ENCODE peak calls at places on chromosomes 6 and 20, in nine cellular contexts. One of them, this sample, is unnamed.

GRCh38 chr6:90088009-90088408 is 193.7 kb downstream of the GJA10 start:
- DNase-seq in HCT116: no peak
- DNase-seq in hypothalamus: no peak
- DNase-seq in germinal center: no peak
- DNase-seq in hippocampal formation: no peak
- DNase-seq in stimulated activated naive CD8-positive, alpha-beta T cell treated with anti-CD3 and anti-CD28 coated beads, Interleukin-15, Interleukin-2, amounts not matched to agents 100 U/mL and 50 U/mL, for 24 hours: no peak
- DNase-seq in dorsolateral prefrontal cortex: no peak
- DNase-seq in IMR-90: peak; percentile 86
- DNase-seq in NCI-H460: no peak
- DNase-seq in this sample: no peak

GRCh38 chr6:140857734-140858380 is 1274.9 kb upstream of the GJE1 start:
- DNase-seq in hypothalamus: no peak
- DNase-seq in hippocampal formation: peak; percentile 17
- DNase-seq in germinal center: no peak
- DNase-seq in stimulated activated naive CD8-positive, alpha-beta T cell treated with anti-CD3 and anti-CD28 coated beads, Interleukin-15, Interleukin-2, amounts not matched to agents 100 U/mL and 50 U/mL, for 24 hours: no peak
- DNase-seq in NCI-H460: peak; percentile 9
- DNase-seq in dorsolateral prefrontal cortex: no peak
- DNase-seq in IMR-90: peak; percentile 95
- DNase-seq in HCT116: peak; percentile 24
- DNase-seq in this sample: no peak

GRCh38 chr6:144284753-144285547 is at the start of gene UTRN:
- DNase-seq in germinal center: peak; percentile 56
- DNase-seq in HCT116: no peak
- DNase-seq in stimulated activated naive CD8-positive, alpha-beta T cell treated with anti-CD3 and anti-CD28 coated beads, Interleukin-15, Interleukin-2, amounts not matched to agents 100 U/mL and 50 U/mL, for 24 hours: peak; percentile 65
- DNase-seq in hypothalamus: peak; percentile 53
- DNase-seq in hippocampal formation: no peak
- DNase-seq in dorsolateral prefrontal cortex: peak; percentile 38
- DNase-seq in NCI-H460: peak; percentile 56
- DNase-seq in IMR-90: peak; percentile 79
- DNase-seq in this sample: no peak

GRCh38 chr6:11855743-11856142 is 77.1 kb upstream of the ADTRP start:
- DNase-seq in stimulated activated naive CD8-positive, alpha-beta T cell treated with anti-CD3 and anti-CD28 coated beads, Interleukin-15, Interleukin-2, amounts not matched to agents 100 U/mL and 50 U/mL, for 24 hours: no peak
- DNase-seq in HCT116: no peak
- DNase-seq in hypothalamus: no peak
- DNase-seq in hippocampal formation: no peak
- DNase-seq in dorsolateral prefrontal cortex: no peak
- DNase-seq in germinal center: no peak
- DNase-seq in IMR-90: no peak
- DNase-seq in NCI-H460: no peak
- DNase-seq in this sample: no peak

GRCh38 chr20:9072741-9073310 is 3.9 kb downstream of the PLCB4 start:
- DNase-seq in stimulated activated naive CD8-positive, alpha-beta T cell treated with anti-CD3 and anti-CD28 coated beads, Interleukin-15, Interleukin-2, amounts not matched to agents 100 U/mL and 50 U/mL, for 24 hours: no peak
- DNase-seq in hypothalamus: no peak
- DNase-seq in hippocampal formation: no peak
- DNase-seq in NCI-H460: no peak
- DNase-seq in dorsolateral prefrontal cortex: no peak
- DNase-seq in germinal center: no peak
- DNase-seq in IMR-90: no peak
- DNase-seq in HCT116: no peak
- DNase-seq in this sample: no peak

GRCh38 chr20:31630187-31630790 is 7.4 kb upstream of the COX4I2 start:
- DNase-seq in stimulated activated naive CD8-positive, alpha-beta T cell treated with anti-CD3 and anti-CD28 coated beads, Interleukin-15, Interleukin-2, amounts not matched to agents 100 U/mL and 50 U/mL, for 24 hours: no peak
- DNase-seq in NCI-H460: no peak
- DNase-seq in hippocampal formation: no peak
- DNase-seq in IMR-90: no peak
- DNase-seq in germinal center: no peak
- DNase-seq in dorsolateral prefrontal cortex: no peak
- DNase-seq in HCT116: no peak
- DNase-seq in hypothalamus: no peak
- DNase-seq in this sample: no peak

GRCh38 chr6:37473364-37474095 is 26.2 kb downstream of the CCDC167 start:
- DNase-seq in dorsolateral prefrontal cortex: no peak
- DNase-seq in NCI-H460: no peak
- DNase-seq in germinal center: no peak
- DNase-seq in stimulated activated naive CD8-positive, alpha-beta T cell treated with anti-CD3 and anti-CD28 coated beads, Interleukin-15, Interleukin-2, amounts not matched to agents 100 U/mL and 50 U/mL, for 24 hours: no peak
- DNase-seq in hypothalamus: peak; percentile 17
- DNase-seq in HCT116: no peak
- DNase-seq in hippocampal formation: no peak
- DNase-seq in IMR-90: peak; percentile 33
- DNase-seq in this sample: no peak

GRCh38 chr6:136921521-136921935 is 573 bp upstream of the SLC35D3 start:
- DNase-seq in germinal center: peak; percentile 9
- DNase-seq in dorsolateral prefrontal cortex: no peak
- DNase-seq in hypothalamus: no peak
- DNase-seq in HCT116: no peak
- DNase-seq in NCI-H460: no peak
- DNase-seq in IMR-90: no peak
- DNase-seq in hippocampal formation: no peak
- DNase-seq in stimulated activated naive CD8-positive, alpha-beta T cell treated with anti-CD3 and anti-CD28 coated beads, Interleukin-15, Interleukin-2, amounts not matched to agents 100 U/mL and 50 U/mL, for 24 hours: no peak
- DNase-seq in this sample: no peak

GRCh38 chr20:57881466-57882405 is 171.9 kb upstream of the PMEPA1 start:
- DNase-seq in hippocampal formation: no peak
- DNase-seq in HCT116: no peak
- DNase-seq in stimulated activated naive CD8-positive, alpha-beta T cell treated with anti-CD3 and anti-CD28 coated beads, Interleukin-15, Interleukin-2, amounts not matched to agents 100 U/mL and 50 U/mL, for 24 hours: no peak
- DNase-seq in dorsolateral prefrontal cortex: no peak
- DNase-seq in germinal center: no peak
- DNase-seq in hypothalamus: no peak
- DNase-seq in NCI-H460: no peak
- DNase-seq in IMR-90: no peak
- DNase-seq in this sample: no peak

GRCh38 chr6:159110013-159110412 is 59.2 kb upstream of the FNDC1 start:
- DNase-seq in NCI-H460: peak; percentile 15
- DNase-seq in hypothalamus: no peak
- DNase-seq in HCT116: peak; percentile 57
- DNase-seq in stimulated activated naive CD8-positive, alpha-beta T cell treated with anti-CD3 and anti-CD28 coated beads, Interleukin-15, Interleukin-2, amounts not matched to agents 100 U/mL and 50 U/mL, for 24 hours: no peak
- DNase-seq in dorsolateral prefrontal cortex: no peak
- DNase-seq in hippocampal formation: no peak
- DNase-seq in IMR-90: peak; percentile 38
- DNase-seq in germinal center: no peak
- DNase-seq in this sample: no peak

GRCh38 chr20:16171180-16171579 is 402.1 kb downstream of the KIF16B start:
- DNase-seq in germinal center: no peak
- DNase-seq in IMR-90: no peak
- DNase-seq in hippocampal formation: no peak
- DNase-seq in NCI-H460: no peak
- DNase-seq in hypothalamus: no peak
- DNase-seq in HCT116: no peak
- DNase-seq in stimulated activated naive CD8-positive, alpha-beta T cell treated with anti-CD3 and anti-CD28 coated beads, Interleukin-15, Interleukin-2, amounts not matched to agents 100 U/mL and 50 U/mL, for 24 hours: no peak
- DNase-seq in dorsolateral prefrontal cortex: no peak
- DNase-seq in this sample: no peak

GRCh38 chr6:39247667-39248194 is 18.5 kb upstream of the KCNK5 start:
- DNase-seq in NCI-H460: no peak
- DNase-seq in dorsolateral prefrontal cortex: no peak
- DNase-seq in hypothalamus: no peak
- DNase-seq in IMR-90: no peak
- DNase-seq in stimulated activated naive CD8-positive, alpha-beta T cell treated with anti-CD3 and anti-CD28 coated beads, Interleukin-15, Interleukin-2, amounts not matched to agents 100 U/mL and 50 U/mL, for 24 hours: no peak
- DNase-seq in germinal center: no peak
- DNase-seq in hippocampal formation: no peak
- DNase-seq in HCT116: no peak
- DNase-seq in this sample: no peak

GRCh38 chr20:5154543-5154925 is 27.7 kb downstream of the CDS2 start:
- DNase-seq in stimulated activated naive CD8-positive, alpha-beta T cell treated with anti-CD3 and anti-CD28 coated beads, Interleukin-15, Interleukin-2, amounts not matched to agents 100 U/mL and 50 U/mL, for 24 hours: no peak
- DNase-seq in hippocampal formation: no peak
- DNase-seq in IMR-90: no peak
- DNase-seq in germinal center: no peak
- DNase-seq in dorsolateral prefrontal cortex: no peak
- DNase-seq in hypothalamus: no peak
- DNase-seq in HCT116: no peak
- DNase-seq in NCI-H460: no peak
- DNase-seq in this sample: no peak

GRCh38 chr20:23146857-23147256 is 60.7 kb upstream of the CD93 start:
- DNase-seq in HCT116: no peak
- DNase-seq in hippocampal formation: no peak
- DNase-seq in dorsolateral prefrontal cortex: no peak
- DNase-seq in germinal center: no peak
- DNase-seq in hypothalamus: no peak
- DNase-seq in IMR-90: no peak
- DNase-seq in stimulated activated naive CD8-positive, alpha-beta T cell treated with anti-CD3 and anti-CD28 coated beads, Interleukin-15, Interleukin-2, amounts not matched to agents 100 U/mL and 50 U/mL, for 24 hours: no peak
- DNase-seq in NCI-H460: no peak
- DNase-seq in this sample: no peak

GRCh38 chr20:14477125-14477524 is 139.7 kb upstream of the FLRT3 start:
- DNase-seq in NCI-H460: no peak
- DNase-seq in germinal center: no peak
- DNase-seq in stimulated activated naive CD8-positive, alpha-beta T cell treated with anti-CD3 and anti-CD28 coated beads, Interleukin-15, Interleukin-2, amounts not matched to agents 100 U/mL and 50 U/mL, for 24 hours: no peak
- DNase-seq in HCT116: no peak
- DNase-seq in hypothalamus: no peak
- DNase-seq in dorsolateral prefrontal cortex: no peak
- DNase-seq in IMR-90: peak; percentile 73
- DNase-seq in hippocampal formation: no peak
- DNase-seq in this sample: no peak

GRCh38 chr20:32062776-32063170 is 10.7 kb downstream of the HCK start:
- DNase-seq in hippocampal formation: peak; percentile 27
- DNase-seq in hypothalamus: peak; percentile 35
- DNase-seq in stimulated activated naive CD8-positive, alpha-beta T cell treated with anti-CD3 and anti-CD28 coated beads, Interleukin-15, Interleukin-2, amounts not matched to agents 100 U/mL and 50 U/mL, for 24 hours: peak; percentile 16
- DNase-seq in IMR-90: no peak
- DNase-seq in dorsolateral prefrontal cortex: no peak
- DNase-seq in HCT116: no peak
- DNase-seq in germinal center: no peak
- DNase-seq in NCI-H460: no peak
- DNase-seq in this sample: no peak

GRCh38 chr20:10469599-10469998 is 34.5 kb downstream of the SLX4IP start:
- DNase-seq in hippocampal formation: peak; percentile 82
- DNase-seq in germinal center: no peak
- DNase-seq in hypothalamus: peak; percentile 17
- DNase-seq in dorsolateral prefrontal cortex: no peak
- DNase-seq in NCI-H460: peak; percentile 71
- DNase-seq in IMR-90: peak; percentile 87
- DNase-seq in stimulated activated naive CD8-positive, alpha-beta T cell treated with anti-CD3 and anti-CD28 coated beads, Interleukin-15, Interleukin-2, amounts not matched to agents 100 U/mL and 50 U/mL, for 24 hours: no peak
- DNase-seq in HCT116: peak; percentile 46
- DNase-seq in this sample: peak; percentile 31

GRCh38 chr20:50034567-50035170 is 51.9 kb downstream of the SNAI1 start:
- DNase-seq in hippocampal formation: no peak
- DNase-seq in dorsolateral prefrontal cortex: no peak
- DNase-seq in hypothalamus: no peak
- DNase-seq in NCI-H460: no peak
- DNase-seq in HCT116: no peak
- DNase-seq in stimulated activated naive CD8-positive, alpha-beta T cell treated with anti-CD3 and anti-CD28 coated beads, Interleukin-15, Interleukin-2, amounts not matched to agents 100 U/mL and 50 U/mL, for 24 hours: no peak
- DNase-seq in IMR-90: peak; percentile 37
- DNase-seq in germinal center: no peak
- DNase-seq in this sample: no peak

GRCh38 chr20:36355469-36356171 is 49.5 kb downstream of the DLGAP4 start:
- DNase-seq in hippocampal formation: no peak
- DNase-seq in hypothalamus: no peak
- DNase-seq in HCT116: peak; percentile 18
- DNase-seq in NCI-H460: no peak
- DNase-seq in dorsolateral prefrontal cortex: no peak
- DNase-seq in stimulated activated naive CD8-positive, alpha-beta T cell treated with anti-CD3 and anti-CD28 coated beads, Interleukin-15, Interleukin-2, amounts not matched to agents 100 U/mL and 50 U/mL, for 24 hours: no peak
- DNase-seq in IMR-90: no peak
- DNase-seq in germinal center: no peak
- DNase-seq in this sample: no peak

GRCh38 chr20:52494244-52494643 is 302.7 kb upstream of the ZFP64 start:
- DNase-seq in stimulated activated naive CD8-positive, alpha-beta T cell treated with anti-CD3 and anti-CD28 coated beads, Interleukin-15, Interleukin-2, amounts not matched to agents 100 U/mL and 50 U/mL, for 24 hours: peak; percentile 42
- DNase-seq in hypothalamus: no peak
- DNase-seq in IMR-90: peak; percentile 98
- DNase-seq in HCT116: no peak
- DNase-seq in hippocampal formation: no peak
- DNase-seq in germinal center: no peak
- DNase-seq in dorsolateral prefrontal cortex: no peak
- DNase-seq in NCI-H460: peak; percentile 18
- DNase-seq in this sample: no peak

GRCh38 chr20:47700327-47700726 is 85.0 kb downstream of the SULF2 start:
- DNase-seq in stimulated activated naive CD8-positive, alpha-beta T cell treated with anti-CD3 and anti-CD28 coated beads, Interleukin-15, Interleukin-2, amounts not matched to agents 100 U/mL and 50 U/mL, for 24 hours: no peak
- DNase-seq in hippocampal formation: no peak
- DNase-seq in HCT116: no peak
- DNase-seq in dorsolateral prefrontal cortex: no peak
- DNase-seq in NCI-H460: no peak
- DNase-seq in hypothalamus: no peak
- DNase-seq in germinal center: no peak
- DNase-seq in IMR-90: no peak
- DNase-seq in this sample: no peak

GRCh38 chr6:40957616-40958492 is 81.2 kb downstream of the UNC5CL start:
- DNase-seq in germinal center: no peak
- DNase-seq in stimulated activated naive CD8-positive, alpha-beta T cell treated with anti-CD3 and anti-CD28 coated beads, Interleukin-15, Interleukin-2, amounts not matched to agents 100 U/mL and 50 U/mL, for 24 hours: no peak
- DNase-seq in HCT116: peak; percentile 24
- DNase-seq in NCI-H460: peak; percentile 24
- DNase-seq in hippocampal formation: no peak
- DNase-seq in hypothalamus: no peak
- DNase-seq in IMR-90: peak; percentile 72
- DNase-seq in dorsolateral prefrontal cortex: no peak
- DNase-seq in this sample: no peak

GRCh38 chr6:131728296-131728939 is 17.6 kb upstream of the CTAGE9 start:
- DNase-seq in stimulated activated naive CD8-positive, alpha-beta T cell treated with anti-CD3 and anti-CD28 coated beads, Interleukin-15, Interleukin-2, amounts not matched to agents 100 U/mL and 50 U/mL, for 24 hours: no peak
- DNase-seq in hypothalamus: no peak
- DNase-seq in hippocampal formation: no peak
- DNase-seq in germinal center: no peak
- DNase-seq in NCI-H460: no peak
- DNase-seq in dorsolateral prefrontal cortex: no peak
- DNase-seq in HCT116: no peak
- DNase-seq in IMR-90: peak; percentile 14
- DNase-seq in this sample: no peak

GRCh38 chr6:155157101-155157500 is 106.7 kb upstream of the CLDN20 start:
- DNase-seq in germinal center: no peak
- DNase-seq in HCT116: no peak
- DNase-seq in hypothalamus: no peak
- DNase-seq in IMR-90: no peak
- DNase-seq in stimulated activated naive CD8-positive, alpha-beta T cell treated with anti-CD3 and anti-CD28 coated beads, Interleukin-15, Interleukin-2, amounts not matched to agents 100 U/mL and 50 U/mL, for 24 hours: no peak
- DNase-seq in hippocampal formation: no peak
- DNase-seq in dorsolateral prefrontal cortex: no peak
- DNase-seq in NCI-H460: no peak
- DNase-seq in this sample: no peak

GRCh38 chr6:106385530-106385929 is 25.0 kb downstream of the CRYBG1 start:
- DNase-seq in dorsolateral prefrontal cortex: no peak
- DNase-seq in hippocampal formation: no peak
- DNase-seq in IMR-90: no peak
- DNase-seq in stimulated activated naive CD8-positive, alpha-beta T cell treated with anti-CD3 and anti-CD28 coated beads, Interleukin-15, Interleukin-2, amounts not matched to agents 100 U/mL and 50 U/mL, for 24 hours: no peak
- DNase-seq in NCI-H460: no peak
- DNase-seq in HCT116: no peak
- DNase-seq in hypothalamus: no peak
- DNase-seq in germinal center: no peak
- DNase-seq in this sample: no peak

GRCh38 chr20:54680439-54680838 is 205.0 kb downstream of the DOK5 start:
- DNase-seq in dorsolateral prefrontal cortex: no peak
- DNase-seq in hypothalamus: no peak
- DNase-seq in IMR-90: no peak
- DNase-seq in germinal center: no peak
- DNase-seq in HCT116: no peak
- DNase-seq in NCI-H460: no peak
- DNase-seq in hippocampal formation: no peak
- DNase-seq in stimulated activated naive CD8-positive, alpha-beta T cell treated with anti-CD3 and anti-CD28 coated beads, Interleukin-15, Interleukin-2, amounts not matched to agents 100 U/mL and 50 U/mL, for 24 hours: no peak
- DNase-seq in this sample: no peak

GRCh38 chr6:15048367-15048766 is 197.5 kb upstream of the JARID2 start:
- DNase-seq in NCI-H460: no peak
- DNase-seq in stimulated activated naive CD8-positive, alpha-beta T cell treated with anti-CD3 and anti-CD28 coated beads, Interleukin-15, Interleukin-2, amounts not matched to agents 100 U/mL and 50 U/mL, for 24 hours: no peak
- DNase-seq in hypothalamus: no peak
- DNase-seq in IMR-90: no peak
- DNase-seq in dorsolateral prefrontal cortex: no peak
- DNase-seq in HCT116: no peak
- DNase-seq in germinal center: no peak
- DNase-seq in hippocampal formation: no peak
- DNase-seq in this sample: no peak

GRCh38 chr6:38091626-38092025 is 272.1 kb downstream of the ZFAND3 start:
- DNase-seq in HCT116: no peak
- DNase-seq in NCI-H460: no peak
- DNase-seq in hypothalamus: no peak
- DNase-seq in hippocampal formation: no peak
- DNase-seq in germinal center: no peak
- DNase-seq in IMR-90: no peak
- DNase-seq in stimulated activated naive CD8-positive, alpha-beta T cell treated with anti-CD3 and anti-CD28 coated beads, Interleukin-15, Interleukin-2, amounts not matched to agents 100 U/mL and 50 U/mL, for 24 hours: no peak
- DNase-seq in dorsolateral prefrontal cortex: no peak
- DNase-seq in this sample: no peak

GRCh38 chr6:85464722-85465150 is 14.9 kb downstream of the NT5E start:
- DNase-seq in stimulated activated naive CD8-positive, alpha-beta T cell treated with anti-CD3 and anti-CD28 coated beads, Interleukin-15, Interleukin-2, amounts not matched to agents 100 U/mL and 50 U/mL, for 24 hours: peak; percentile 63
- DNase-seq in IMR-90: peak; percentile 98
- DNase-seq in dorsolateral prefrontal cortex: no peak
- DNase-seq in germinal center: no peak
- DNase-seq in hypothalamus: no peak
- DNase-seq in hippocampal formation: no peak
- DNase-seq in HCT116: peak; percentile 97
- DNase-seq in NCI-H460: peak; percentile 88
- DNase-seq in this sample: no peak

GRCh38 chr6:169724554-169725269 is 412 bp upstream of the PHF10 start:
- DNase-seq in IMR-90: peak; percentile 24
- DNase-seq in hippocampal formation: peak; percentile 15
- DNase-seq in dorsolateral prefrontal cortex: peak; percentile 46
- DNase-seq in germinal center: peak; percentile 78
- DNase-seq in HCT116: no peak
- DNase-seq in stimulated activated naive CD8-positive, alpha-beta T cell treated with anti-CD3 and anti-CD28 coated beads, Interleukin-15, Interleukin-2, amounts not matched to agents 100 U/mL and 50 U/mL, for 24 hours: peak; percentile 80
- DNase-seq in hypothalamus: peak; percentile 63
- DNase-seq in NCI-H460: peak; percentile 9
- DNase-seq in this sample: peak; percentile 69

GRCh38 chr6:20448828-20449227 is 47.1 kb downstream of the E2F3 start:
- DNase-seq in HCT116: no peak
- DNase-seq in hypothalamus: no peak
- DNase-seq in hippocampal formation: no peak
- DNase-seq in NCI-H460: no peak
- DNase-seq in IMR-90: no peak
- DNase-seq in dorsolateral prefrontal cortex: no peak
- DNase-seq in germinal center: no peak
- DNase-seq in stimulated activated naive CD8-positive, alpha-beta T cell treated with anti-CD3 and anti-CD28 coated beads, Interleukin-15, Interleukin-2, amounts not matched to agents 100 U/mL and 50 U/mL, for 24 hours: no peak
- DNase-seq in this sample: no peak

This sample was measured in nucleus accumbens.